ENCODE peak calls at places on chromosomes 1 and 21, in four cellular contexts. Y is H1, U is GM12878, C is HepG2. O is an unnamed sample. For H3K4me1, the result is how much of the 10 kb centered on the place peaks cover.

GRCh38 chr1:243549791-243550190 is 293.9 kb downstream of the SDCCAG8 start:
- DNase-seq in Y (no peak), U (no peak), C (no peak), O (no peak)

GRCh38 chr1:214747050-214747615 is 144.1 kb downstream of the CENPF start:
- DNase-seq in Y (no peak), U (no peak), C (no peak), O (no peak)

GRCh38 chr1:24390924-24391782 is 22.4 kb downstream of the STPG1 start:
- DNase-seq in Y (no peak), U (no peak), C (peak), O (peak)

GRCh38 chr1:59768752-59769411 is 45.9 kb upstream of the HOOK1 start:
- DNase-seq in Y (no peak), U (no peak), C (peak), O (no peak)

GRCh38 chr1:172821609-172822274 is 162.8 kb downstream of the FASLG start:
- DNase-seq in Y (no peak), U (no peak), C (no peak), O (no peak)

GRCh38 chr1:100834779-100835645 is 59.6 kb downstream of the EXTL2 start:
- DNase-seq in Y (no peak), U (no peak), C (peak), O (peak)

GRCh38 chr21:41691205-41692203 is 75.3 kb downstream of the RIPK4 start:
- DNase-seq in Y (no peak), U (no peak), C (no peak), O (no peak)

GRCh38 chr21:25461730-25462129 is 145.6 kb downstream of the MRPL39 start:
- DNase-seq in Y (no peak), U (no peak), C (no peak), O (no peak)

GRCh38 chr1:24769656-24770651 is 24.7 kb downstream of the CLIC4 start:
- DNase-seq in Y (no peak), U (no peak), C (no peak), O (no peak)

GRCh38 chr21:34987673-34988072 is 61.4 kb downstream of the RUNX1 start:
- DNase-seq in Y (no peak), U (no peak), C (no peak), O (no peak)

GRCh38 chr1:159009287-159009686 is 420 bp upstream of the IFI16 start:
- DNase-seq in Y (no peak), U (no peak), C (no peak), O (no peak)

GRCh38 chr1:201539561-201540404 is 856 bp downstream of the NAV1 start:
- DNase-seq in Y (no peak), U (no peak), C (no peak), O (no peak)

GRCh38 chr1:39150779-39151178 is 53.7 kb upstream of the MACF1 start:
- DNase-seq in Y (no peak), U (no peak), C (no peak), O (no peak)
- H3K4me1 ChIP-seq in Y (under half), U (under half), C (under half), O (under half)

GRCh38 chr1:119467219-119467618 is 39.8 kb upstream of the HSD3B1 start:
- DNase-seq in Y (no peak), U (no peak), C (no peak), O (no peak)
- H3K4me3 ChIP-seq in Y (no peak), U (no peak), C (no peak), O (no peak)

GRCh38 chr1:179921472-179921871 is 33.1 kb upstream of the CEP350 start:
- DNase-seq in Y (no peak), U (no peak), C (no peak), O (peak)
- TF ChIP-seq SUZ12 in Y (no peak), U (no peak), C (no peak), O (no peak)

GRCh38 chr1:8376358-8376840 is 58.5 kb downstream of the SLC45A1 start:
- DNase-seq in Y (no peak), U (no peak), C (no peak), O (no peak)
- H3K4me1 ChIP-seq in Y (under half), U (under half), C (under half), O (under half)

GRCh38 chr1:85581802-85582686 is 1.5 kb downstream of the CCN1 start:
- DNase-seq in Y (no peak), U (no peak), C (peak), O (no peak)

GRCh38 chr1:85580046-85580411 is 532 bp upstream of the CCN1 start:
- DNase-seq in Y (no peak), U (no peak), C (peak), O (no peak)

GRCh38 chr1:85579619-85580018 is 942 bp upstream of the CCN1 start:
- DNase-seq in Y (no peak), U (no peak), C (no peak), O (no peak)

GRCh38 chr1:85582687-85583354 is 2.3 kb downstream of the CCN1 start:
- DNase-seq in Y (no peak), U (no peak), C (no peak), O (no peak)

GRCh38 chr1:85581138-85581801 is 709 bp downstream of the CCN1 start:
- DNase-seq in Y (no peak), U (no peak), C (peak), O (no peak)
- H3K4me3 ChIP-seq in Y (peak), U (peak), C (peak), O (peak)

DNA sequence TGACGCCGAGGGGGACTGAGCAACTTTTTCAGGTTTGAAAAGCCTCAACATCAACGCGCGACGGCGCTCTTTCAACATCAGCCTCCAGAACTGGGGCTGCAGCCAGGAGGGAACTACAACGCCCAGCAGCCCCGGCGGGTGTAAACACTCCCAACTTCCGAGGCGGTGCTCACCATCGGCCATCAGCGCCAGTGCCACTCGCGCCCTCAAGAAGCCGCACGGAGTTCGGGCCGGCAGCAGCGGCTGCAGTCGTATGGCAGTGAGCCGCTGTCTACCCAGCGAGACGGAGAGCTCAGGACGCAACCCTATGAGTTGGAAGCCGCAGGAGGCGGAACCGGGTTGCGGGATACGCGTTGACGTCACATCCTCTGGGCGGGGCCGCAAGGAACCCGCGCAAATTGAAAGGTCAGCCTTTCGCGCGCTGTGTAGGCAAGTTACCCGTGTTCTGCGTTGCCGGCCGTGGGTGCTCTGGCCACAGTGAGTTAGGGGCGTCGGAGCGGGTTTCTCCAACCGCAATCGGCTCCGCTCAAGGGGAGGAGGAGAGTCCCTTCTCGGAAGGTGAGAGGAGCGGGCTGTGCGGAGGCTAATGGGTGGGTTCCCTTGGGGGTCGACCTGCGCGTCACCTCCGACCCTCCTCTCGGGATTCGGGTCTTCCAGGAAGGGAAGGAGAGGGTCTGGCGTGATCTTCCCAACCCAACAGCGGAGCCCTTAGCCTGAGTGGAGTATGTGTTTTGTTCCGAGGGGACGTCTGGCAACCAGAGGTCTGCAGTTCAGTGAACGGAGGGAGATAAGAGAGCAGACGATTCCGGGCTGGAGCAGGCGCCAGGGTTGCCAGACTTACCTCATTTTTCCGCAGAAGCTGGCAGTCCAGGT is at the start of gene EXO1:
- DNase-seq in Y (peak), U (peak), C (peak), O (peak)
- TF ChIP-seq SUZ12 in Y (no peak), U (no peak), C (peak), O (no peak)

GRCh38 chr1:154417338-154417608 is 12.1 kb downstream of the IL6R start:
- DNase-seq in Y (no peak), U (no peak), C (no peak), O (no peak)
- H3K4me1 ChIP-seq in Y (under half), U (under half), C (half or more), O (under half)

GRCh38 chr1:183030053-183030452 is 6.8 kb downstream of the LAMC1 start:
- DNase-seq in Y (no peak), U (no peak), C (peak), O (no peak)
- H3K4me3 ChIP-seq in Y (no peak), U (no peak), C (no peak), O (no peak)